ENCODE peak calls at places on chromosomes 2 and 18, in four cellular contexts. Q, E, N and V are unnamed samples.

GRCh38 chr2:28452534-28453081 is 43.3 kb upstream of the PLB1 start:
- DNase-seq in Q (no peak), E (peak), N (peak), V (no peak)

GRCh38 chr2:227013330-227013729 is 150.7 kb downstream of the COL4A4 start:
- DNase-seq in Q (no peak), E (no peak), N (no peak), V (no peak)

GRCh38 chr2:45354776-45355175 is 256.3 kb downstream of the SRBD1 start:
- DNase-seq in Q (no peak), E (no peak), N (no peak), V (no peak)

GRCh38 chr18:76494541-76495403 is at the start of gene ZNF516:
- DNase-seq in Q (no peak), E (peak), N (peak), V (no peak)

GRCh38 chr18:9418047-9418690 is 57.1 kb upstream of the RALBP1 start:
- DNase-seq in Q (no peak), E (no peak), N (no peak), V (no peak)

GRCh38 chr18:23134780-23135678 is at the start of gene CABLES1:
- DNase-seq in Q (no peak), E (peak), N (peak), V (no peak)

GRCh38 chr2:186129767-186130581 is 356.1 kb upstream of the ZC3H15 start:
- DNase-seq in Q (no peak), E (no peak), N (no peak), V (no peak)

GRCh38 chr2:15664273-15665066 is 72.8 kb downstream of the DDX1 start:
- DNase-seq in Q (no peak), E (peak), N (no peak), V (no peak)

GRCh38 chr2:127568128-127568527 is 32.6 kb downstream of the MYO7B start:
- DNase-seq in Q (no peak), E (no peak), N (no peak), V (no peak)

GRCh38 chr2:108414256-108414876 is 34.6 kb upstream of the GCC2 start:
- DNase-seq in Q (no peak), E (no peak), N (no peak), V (no peak)

GRCh38 chr2:108414945-108415344 is 34.1 kb upstream of the GCC2 start:
- DNase-seq in Q (no peak), E (no peak), N (no peak), V (no peak)

GRCh38 chr2:108418416-108418815 is 30.6 kb upstream of the GCC2 start:
- DNase-seq in Q (no peak), E (no peak), N (no peak), V (no peak)

GRCh38 chr2:108413731-108414130 is 35.3 kb upstream of the GCC2 start:
- DNase-seq in Q (no peak), E (no peak), N (no peak), V (no peak)

DNA sequence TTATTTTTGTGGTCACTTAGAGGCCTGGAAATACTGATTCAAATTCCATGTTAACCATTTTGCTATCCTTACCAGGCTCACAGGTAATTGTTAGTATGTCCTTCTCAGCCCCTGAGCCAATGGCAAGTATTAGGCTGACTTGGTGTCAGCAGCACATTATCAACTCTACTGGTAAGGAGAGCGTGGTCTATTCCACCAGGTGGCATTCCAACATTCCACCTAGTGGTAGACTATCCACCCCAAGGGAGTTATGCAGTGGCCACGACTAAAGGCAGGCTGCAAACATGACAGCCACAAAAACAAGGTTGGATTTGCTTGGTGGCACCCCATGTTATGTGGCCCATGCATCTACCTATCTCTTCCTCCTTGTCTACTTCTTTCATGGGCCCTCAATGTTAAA is 31.8 kb upstream of the GCC2 start:
- DNase-seq in Q (no peak), E (no peak), N (no peak), V (no peak)
- TF ChIP-seq CTCF in Q (no peak), E (no peak), N (peak), V (no peak)

DNA sequence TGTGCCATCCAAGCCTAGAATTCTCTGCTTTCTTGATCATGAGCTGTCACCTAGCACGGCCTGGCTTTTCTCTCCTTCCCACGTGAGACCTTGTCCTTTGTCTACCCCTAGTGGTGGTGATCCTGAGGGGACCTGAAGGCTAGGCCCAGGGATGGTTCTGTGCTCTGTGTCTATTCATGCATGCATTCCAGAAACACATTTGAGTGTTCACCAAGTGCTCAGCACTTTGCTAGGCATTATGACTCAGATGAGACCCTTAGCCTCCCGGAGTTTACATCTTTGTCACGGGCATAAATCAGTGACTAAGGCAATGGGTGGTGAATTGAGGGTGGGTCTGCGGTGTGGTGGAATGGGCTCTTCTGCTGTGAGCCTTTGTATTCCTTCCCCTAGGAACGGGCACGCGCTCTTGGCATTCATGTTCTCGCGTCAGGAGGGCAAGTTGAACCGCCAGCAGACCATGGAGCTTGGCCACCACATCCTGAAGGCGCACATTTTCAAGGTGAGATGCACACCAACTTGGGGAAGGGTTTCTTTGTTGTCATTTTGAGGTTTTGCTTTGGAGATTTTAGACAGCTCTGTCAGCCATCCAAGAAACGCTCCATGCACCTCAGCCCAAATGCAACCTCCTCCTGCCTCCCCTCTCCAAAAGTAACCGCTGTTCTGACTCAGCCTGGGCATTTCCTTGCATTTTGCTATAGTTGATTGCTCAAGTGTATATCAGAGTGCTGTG is 100.9 kb downstream of the WDSUB1 start:
- DNase-seq in Q (no peak), E (no peak), N (no peak), V (peak)
- TF ChIP-seq CTCF in Q (peak), E (peak), N (peak), V (peak)

GRCh38 chr2:190697421-190697820 is 48.5 kb downstream of the NAB1 start:
- DNase-seq in Q (no peak), E (no peak), N (no peak), V (no peak)

GRCh38 chr2:190695739-190696138 is 46.9 kb downstream of the NAB1 start:
- DNase-seq in Q (no peak), E (no peak), N (no peak), V (no peak)

GRCh38 chr2:190696792-190697398 is 48.0 kb downstream of the NAB1 start:
- DNase-seq in Q (no peak), E (no peak), N (no peak), V (no peak)

GRCh38 chr2:190701586-190701985 is 52.7 kb downstream of the NAB1 start:
- DNase-seq in Q (no peak), E (no peak), N (no peak), V (no peak)

GRCh38 chr2:190698895-190699294 is 50.0 kb downstream of the NAB1 start:
- DNase-seq in Q (no peak), E (no peak), N (no peak), V (no peak)
- TF ChIP-seq CTCF in Q (peak), E (peak), N (no peak), V (peak)

GRCh38 chr2:1856481-1856880 is 112.2 kb upstream of the PXDN start:
- DNase-seq in Q (no peak), E (no peak), N (no peak), V (no peak)
- TF ChIP-seq CTCF in Q (peak), E (no peak), N (no peak), V (no peak)

GRCh38 chr18:21978546-21979170 is 190.7 kb upstream of the GATA6 start:
- DNase-seq in Q (no peak), E (no peak), N (no peak), V (no peak)

GRCh38 chr18:21980744-21981143 is 188.6 kb upstream of the GATA6 start:
- DNase-seq in Q (no peak), E (peak), N (no peak), V (no peak)

GRCh38 chr18:21979759-21980158 is 189.6 kb upstream of the GATA6 start:
- DNase-seq in Q (no peak), E (no peak), N (no peak), V (no peak)

DNA sequence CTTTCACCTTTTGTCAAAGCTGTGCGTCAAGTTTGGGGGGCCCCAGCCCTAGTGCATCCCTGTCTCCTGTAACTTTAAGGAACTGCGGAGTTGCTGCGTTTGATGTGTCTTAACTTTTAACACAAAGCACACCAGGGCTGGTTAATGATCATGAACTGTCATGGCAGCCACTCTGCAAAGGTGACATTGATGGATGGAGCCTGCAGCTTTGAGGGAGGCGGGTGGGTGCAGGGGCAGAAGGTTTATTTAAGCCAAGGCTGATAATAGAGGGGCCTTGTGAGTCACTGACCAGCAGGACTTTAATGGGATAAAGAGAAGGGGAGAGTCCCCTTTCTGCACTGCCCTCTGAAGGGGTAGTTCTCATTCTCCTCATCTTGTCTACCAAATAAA is 190.2 kb upstream of the GATA6 start:
- DNase-seq in Q (no peak), E (peak), N (no peak), V (no peak)
- TF ChIP-seq CTCF in Q (no peak), E (no peak), N (no peak), V (no peak)

GRCh38 chr18:55779711-55780590 is 192.0 kb upstream of the TCF4 start:
- DNase-seq in Q (no peak), E (peak), N (peak), V (no peak)
- TF ChIP-seq CTCF in Q (no peak), E (no peak), N (peak), V (no peak)

GRCh38 chr18:36903215-36903928 is 74.4 kb downstream of the KIAA1328 start:
- DNase-seq in Q (no peak), E (no peak), N (no peak), V (no peak)

GRCh38 chr18:36897253-36897652 is 68.3 kb downstream of the KIAA1328 start:
- DNase-seq in Q (no peak), E (no peak), N (no peak), V (no peak)

GRCh38 chr18:36901277-36901701 is 72.4 kb downstream of the KIAA1328 start:
- DNase-seq in Q (no peak), E (no peak), N (no peak), V (no peak)

GRCh38 chr18:36895606-36896005 is 66.7 kb downstream of the KIAA1328 start:
- DNase-seq in Q (no peak), E (no peak), N (no peak), V (no peak)

GRCh38 chr18:36899289-36899688 is 70.4 kb downstream of the KIAA1328 start:
- DNase-seq in Q (no peak), E (no peak), N (no peak), V (no peak)
- TF ChIP-seq CTCF in Q (peak), E (peak), N (no peak), V (peak)